ENCODE peak calls at places on chromosomes 16 and 17, in eight cellular contexts. A, Y, F, P, K, X, G and R are unnamed samples.

GRCh38 chr16:10312023-10312422 is 73.8 kb upstream of the ATF7IP2 start:
- DNase-seq in A (no peak), Y (no peak), F (no peak), P (no peak), K (no peak), X (no peak), G (no peak), R (no peak)

GRCh38 chr16:1498899-1499676 is 5.9 kb downstream of the TELO2 start:
- DNase-seq in A (no peak), Y (no peak), F (no peak), P (no peak), K (no peak), X (no peak), G (no peak), R (no peak)

GRCh38 chr17:33021731-33022408 is 30.2 kb downstream of the SPACA3 start:
- DNase-seq in A (no peak), Y (no peak), F (no peak), P (no peak), K (no peak), X (no peak), G (no peak), R (peak)

GRCh38 chr17:80608326-80608725 is 63.7 kb downstream of the RPTOR start:
- DNase-seq in A (no peak), Y (no peak), F (no peak), P (no peak), K (no peak), X (no peak), G (no peak), R (no peak)

GRCh38 chr16:53291757-53292392 is 142.4 kb upstream of the RBL2 start:
- DNase-seq in A (no peak), Y (no peak), F (peak), P (no peak), K (no peak), X (no peak), G (no peak), R (no peak)

GRCh38 chr16:89114159-89114981 is 20.7 kb downstream of the ACSF3 start:
- DNase-seq in A (no peak), Y (no peak), F (peak), P (no peak), K (no peak), X (no peak), G (no peak), R (no peak)

GRCh38 chr16:81388357-81388756 is 56.3 kb upstream of the CMIP start:
- DNase-seq in A (no peak), Y (no peak), F (no peak), P (no peak), K (no peak), X (no peak), G (no peak), R (no peak)

GRCh38 chr17:41549596-41550039 is 21.5 kb upstream of the KRT19 start:
- DNase-seq in A (no peak), Y (no peak), F (no peak), P (no peak), K (no peak), X (no peak), G (no peak), R (no peak)

GRCh38 chr17:27236710-27237315 is 57.1 kb upstream of the WSB1 start:
- DNase-seq in A (peak), Y (peak), F (peak), P (peak), K (peak), X (no peak), G (peak), R (peak)

GRCh38 chr17:81043725-81044427 is 8.9 kb downstream of the BAIAP2 start:
- DNase-seq in A (no peak), Y (no peak), F (peak), P (peak), K (no peak), X (no peak), G (no peak), R (no peak)

GRCh38 chr16:51752596-51752995 is 601.5 kb upstream of the SALL1 start:
- DNase-seq in A (no peak), Y (no peak), F (no peak), P (no peak), K (no peak), X (no peak), G (no peak), R (no peak)

GRCh38 chr16:67917140-67917851 is 14.4 kb downstream of the CTRL start:
- DNase-seq in A (no peak), Y (no peak), F (peak), P (no peak), K (no peak), X (peak), G (no peak), R (peak)

GRCh38 chr17:33038740-33039139 is 47.1 kb downstream of the SPACA3 start:
- DNase-seq in A (no peak), Y (no peak), F (peak), P (peak), K (no peak), X (peak), G (peak), R (no peak)

GRCh38 chr17:63932008-63932561 is at the start of gene CD79B:
- DNase-seq in A (no peak), Y (peak), F (no peak), P (no peak), K (peak), X (no peak), G (no peak), R (no peak)

GRCh38 chr17:59378621-59379194 is 47.3 kb downstream of the YPEL2 start:
- DNase-seq in A (no peak), Y (no peak), F (peak), P (no peak), K (no peak), X (no peak), G (no peak), R (no peak)

GRCh38 chr17:14739656-14740431 is 439.0 kb downstream of the HS3ST3B1 start:
- DNase-seq in A (no peak), Y (no peak), F (no peak), P (no peak), K (no peak), X (no peak), G (no peak), R (no peak)

GRCh38 chr17:77422104-77422782 is 281.5 kb downstream of the SEC14L1 start:
- DNase-seq in A (no peak), Y (no peak), F (no peak), P (peak), K (no peak), X (no peak), G (no peak), R (no peak)

GRCh38 chr17:63930951-63931575 is 1.1 kb downstream of the CD79B start:
- DNase-seq in A (no peak), Y (peak), F (peak), P (no peak), K (peak), X (no peak), G (no peak), R (no peak)

GRCh38 chr16:67528222-67528869 is at the start of gene RIPOR1:
- DNase-seq in A (no peak), Y (no peak), F (peak), P (no peak), K (no peak), X (no peak), G (peak), R (no peak)

GRCh38 chr17:81696218-81696941 is 6.8 kb upstream of the MRPL12 start:
- DNase-seq in A (no peak), Y (no peak), F (no peak), P (no peak), K (no peak), X (no peak), G (no peak), R (no peak)

GRCh38 chr17:76543482-76544122 is 3.8 kb downstream of the PRCD start:
- DNase-seq in A (no peak), Y (no peak), F (no peak), P (no peak), K (no peak), X (peak), G (no peak), R (no peak)

GRCh38 chr17:76383645-76384221 is 676 bp upstream of the SPHK1 start:
- DNase-seq in A (no peak), Y (peak), F (peak), P (peak), K (peak), X (no peak), G (peak), R (no peak)

GRCh38 chr16:13014516-13014915 is 113.1 kb downstream of the SHISA9 start:
- DNase-seq in A (no peak), Y (no peak), F (no peak), P (no peak), K (no peak), X (no peak), G (no peak), R (peak)

GRCh38 chr17:48127371-48128051 is 19.9 kb downstream of the SNX11 start:
- DNase-seq in A (no peak), Y (no peak), F (peak), P (no peak), K (no peak), X (no peak), G (no peak), R (peak)